ENCODE peak calls at places on chromosomes 3 and 15, in seven cellular contexts. A is stimulated activated CD8-positive, alpha-beta memory T cell treated with anti-CD3 and anti-CD28 coated beads, Interleukin-12 subunit alpha, Interleukin-12 subunit beta, amount 100 ng/mL, for 1 hour; D is posterior cingulate gyrus; G is GM19239; M is activated T-cell treated with anti-CD3 and anti-CD28 coated beads, Interleukin-2, amount 50 U/mL, for 24 hours; J is amniotic stem cell; O is NCI-H345. W is an unnamed sample.

GRCh38 chr3:129607391-129608068 is 1.1 kb upstream of the PLXND1 start:
- DNase-seq in A (no peak), D (no peak), G (no peak), M (no peak), J (no peak), O (no peak), W (no peak)

GRCh38 chr3:113769551-113769950 is 22.7 kb downstream of the ATP6V1A start:
- DNase-seq in A (no peak), D (no peak), G (no peak), M (no peak), J (peak; percentile 22), O (no peak), W (no peak)

GRCh38 chr15:65413760-65414144 is 9.0 kb downstream of the IGDCC4 start:
- DNase-seq in A (no peak), D (no peak), G (no peak), M (no peak), J (no peak), O (no peak), W (no peak)

GRCh38 chr3:10492351-10493201 is 12.8 kb downstream of the ATP2B2 start:
- DNase-seq in A (no peak), D (no peak), G (no peak), M (no peak), J (no peak), O (no peak), W (no peak)

GRCh38 chr3:46860381-46861292 is 2.6 kb downstream of the MYL3 start:
- DNase-seq in A (no peak), D (no peak), G (no peak), M (peak; percentile 45), J (no peak), O (no peak), W (peak; percentile 44)

GRCh38 chr3:34213481-34213880 is 415.1 kb downstream of the PDCD6IP start:
- DNase-seq in A (no peak), D (no peak), G (no peak), M (no peak), J (no peak), O (peak; percentile 40), W (no peak)

GRCh38 chr15:45653702-45654424 is 19.0 kb downstream of the SQOR start:
- DNase-seq in A (no peak), D (no peak), G (no peak), M (no peak), J (no peak), O (no peak), W (no peak)

GRCh38 chr3:120348065-120348980 is 831 bp downstream of the LRRC58 start:
- DNase-seq in A (peak; percentile 15), D (no peak), G (peak; percentile 39), M (no peak), J (no peak), O (peak; percentile 35), W (peak; percentile 10)

GRCh38 chr3:65268411-65268810 is 580.6 kb upstream of the ADAMTS9 start:
- DNase-seq in A (no peak), D (no peak), G (no peak), M (no peak), J (no peak), O (no peak), W (no peak)

GRCh38 chr3:71583569-71584215 is at the start of gene FOXP1:
- DNase-seq in A (peak; percentile 36), D (peak; percentile 67), G (no peak), M (peak; percentile 77), J (peak; percentile 63), O (peak; percentile 79), W (peak; percentile 12)

GRCh38 chr3:178546079-178546478 is 9.8 kb downstream of the KCNMB2 start:
- DNase-seq in A (no peak), D (no peak), G (no peak), M (no peak), J (no peak), O (no peak), W (no peak)

GRCh38 chr15:75577401-75578205 is 1.5 kb downstream of the PTPN9 start:
- DNase-seq in A (no peak), D (no peak), G (no peak), M (peak; percentile 33), J (no peak), O (no peak), W (peak; percentile 20)

GRCh38 chr3:59451041-59451763 is 401.4 kb upstream of the CFAP20DC start:
- DNase-seq in A (peak; percentile 30), D (no peak), G (peak; percentile 54), M (peak; percentile 71), J (no peak), O (peak; percentile 31), W (no peak)

GRCh38 chr3:40627095-40627494 is 102.3 kb downstream of the ZNF621 start:
- DNase-seq in A (no peak), D (no peak), G (no peak), M (no peak), J (no peak), O (no peak), W (no peak)

GRCh38 chr3:153706706-153707105 is 414.5 kb upstream of the ARHGEF26 start:
- DNase-seq in A (no peak), D (no peak), G (no peak), M (no peak), J (no peak), O (no peak), W (no peak)

GRCh38 chr15:41205315-41205714 is 25.2 kb downstream of the EXD1 start:
- DNase-seq in A (no peak), D (no peak), G (no peak), M (no peak), J (no peak), O (no peak), W (no peak)

GRCh38 chr3:66797916-66798560 is 200.1 kb upstream of the KBTBD8 start:
- DNase-seq in A (no peak), D (peak; percentile 49), G (no peak), M (no peak), J (peak; percentile 40), O (peak; percentile 29), W (no peak)